ENCODE peak calls at places on chromosomes 7 and 10, in ten cellular contexts. S is left ventricle myocardium inferior, M is GM23248, Y is kidney, R is A549, H is heart right ventricle, L is cardiac muscle cell, O is ovary, Z is GM23338, I is ascending aorta. G is an unnamed sample.

GRCh38 chr7:99472561-99473314 is at the start of gene ZNF789:
- DNase-seq in I (peak; percentile 99), S (peak; percentile 99), M (peak; percentile 99), O (peak; percentile 97), H (peak; percentile 98), L (peak; percentile 97), R (peak; percentile 98), Y (peak; percentile 99), Z (peak; percentile 99), G (peak; percentile 92)

GRCh38 chr7:73704640-73705550 is 14.6 kb downstream of the STX1A start:
- DNase-seq in Y (no peak), H (no peak), I (peak; percentile 78), R (peak; percentile 99), O (no peak), Z (no peak), S (no peak), L (peak; percentile 59), M (no peak), G (no peak)

GRCh38 chr7:34026481-34027225 is 121.3 kb downstream of the BMPER start:
- DNase-seq in S (no peak), Y (no peak), M (no peak), Z (no peak), R (no peak), O (no peak), H (no peak), L (no peak), I (no peak), G (no peak)

GRCh38 chr7:66741706-66742053 is 1.1 kb downstream of the RABGEF1 start:
- DNase-seq in S (no peak), Y (no peak), M (peak; percentile 69), I (no peak), O (peak; percentile 40), L (peak; percentile 37), H (no peak), Z (no peak), R (peak; percentile 18), G (no peak)

GRCh38 chr7:100578246-100579183 is 4.8 kb upstream of the SAP25 start:
- DNase-seq in M (no peak), Z (no peak), R (no peak), L (no peak), Y (peak; percentile 66), S (no peak), H (no peak), O (no peak), I (no peak), G (no peak)

GRCh38 chr7:51029131-51029530 is 246.4 kb upstream of the GRB10 start:
- DNase-seq in M (no peak), L (no peak), O (no peak), S (no peak), Y (no peak), H (peak; percentile 40), Z (no peak), R (no peak), I (peak; percentile 24), G (no peak)

GRCh38 chr10:77680811-77681210 is 43.2 kb upstream of the KCNMA1 start:
- DNase-seq in I (no peak), O (no peak), Z (no peak), S (no peak), M (no peak), R (no peak), H (no peak), Y (no peak), L (no peak), G (no peak)

GRCh38 chr10:69972951-69973350 is 79.7 kb upstream of the MACROH2A2 start:
- DNase-seq in S (no peak), Y (no peak), M (peak; percentile 37), R (no peak), L (no peak), O (no peak), I (no peak), Z (no peak), H (no peak), G (no peak)

GRCh38 chr10:87593702-87594101 is 66.0 kb upstream of the PAPSS2 start:
- DNase-seq in I (no peak), M (peak; percentile 57), Y (no peak), O (no peak), S (no peak), H (no peak), L (peak; percentile 29), R (no peak), Z (no peak), G (no peak)

GRCh38 chr7:29190349-29191045 is 4.1 kb upstream of the CHN2 start:
- DNase-seq in S (no peak), H (no peak), L (no peak), I (no peak), Y (no peak), M (no peak), O (no peak), R (peak; percentile 15), Z (no peak), G (no peak)

GRCh38 chr7:43439631-43440401 is 143.1 kb upstream of the STK17A start:
- DNase-seq in Z (peak; percentile 91), H (no peak), L (peak; percentile 67), R (peak; percentile 67), O (no peak), Y (no peak), M (peak; percentile 69), I (no peak), S (no peak), G (no peak)

GRCh38 chr10:99619090-99619800 is 994 bp downstream of the SLC25A28 start:
- DNase-seq in Y (no peak), I (no peak), O (no peak), S (no peak), Z (peak; percentile 14), R (no peak), L (peak; percentile 16), H (no peak), M (peak; percentile 34), G (no peak)

GRCh38 chr10:99620713-99621453 is 644 bp upstream of the SLC25A28 start:
- DNase-seq in S (peak; percentile 94), M (peak; percentile 98), R (peak; percentile 96), I (peak; percentile 97), O (peak; percentile 96), Y (peak; percentile 98), H (peak; percentile 92), L (peak; percentile 97), Z (peak; percentile 100), G (peak; percentile 72)

GRCh38 chr10:99623919-99624318 is 3.7 kb upstream of the SLC25A28 start:
- DNase-seq in L (no peak), M (no peak), R (no peak), Z (no peak), I (no peak), Y (no peak), O (no peak), S (no peak), H (no peak), G (no peak)

GRCh38 chr10:99619851-99620712 is at the start of gene SLC25A28:
- DNase-seq in Y (peak; percentile 98), S (peak; percentile 93), O (peak; percentile 94), L (peak; percentile 100), Z (peak; percentile 36), R (peak; percentile 100), I (peak; percentile 97), H (peak; percentile 97), M (peak; percentile 100), G (peak; percentile 91)

GRCh38 chr10:99621454-99622246 is 1.4 kb upstream of the SLC25A28 start:
- DNase-seq in O (peak; percentile 50), R (no peak), H (no peak), S (no peak), L (no peak), I (no peak), Y (no peak), M (peak; percentile 87), Z (no peak), G (no peak)
- H3K27ac ChIP-seq in O (peak overlapping the region; percentile 83), R (peak overlapping the region; percentile 95), H (peak overlapping the region; percentile 100), S (peak overlapping the region; percentile 99), L (peak overlapping the region; percentile 96), I (peak overlapping the region; percentile 97), Y (peak overlapping the region; percentile 98), M (peak overlapping the region; percentile 97), Z (peak overlapping the region; percentile 96), G (peak overlapping the region; percentile 97)

DNA sequence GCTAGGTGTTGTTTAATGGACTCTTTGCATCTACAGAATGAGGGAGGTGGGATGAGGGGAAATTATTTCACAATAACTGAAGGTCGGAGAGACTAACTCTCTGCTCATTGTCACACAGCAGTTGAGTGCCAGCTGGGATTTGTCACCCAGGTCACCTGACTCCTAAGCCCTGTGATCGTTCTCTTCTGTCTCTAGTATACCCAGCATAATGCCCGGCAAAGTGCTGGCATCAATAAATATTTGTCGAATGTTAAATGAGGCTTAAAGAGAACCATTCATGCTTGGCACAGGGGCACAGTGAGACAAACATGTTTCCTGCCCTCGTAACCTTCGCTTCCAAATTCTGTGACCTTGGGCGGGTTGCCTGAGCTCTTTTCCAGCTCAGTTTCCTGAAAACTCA is 70.8 kb downstream of the TCF7L2 start:
- DNase-seq in I (no peak), O (no peak), L (no peak), H (no peak), R (no peak), S (no peak), Y (no peak), M (peak; percentile 33), Z (no peak), G (no peak)
- H3K4me1 ChIP-seq in I (peaks cover 13% of the 10 kb centered on the region), O (peaks cover 27% of the 10 kb centered on the region), L (peaks cover 34% of the 10 kb centered on the region), H (peaks cover 69% of the 10 kb centered on the region), R (peaks cover 60% of the 10 kb centered on the region), S (peaks cover 73% of the 10 kb centered on the region), Y (peaks cover 44% of the 10 kb centered on the region), M (peaks cover 13% of the 10 kb centered on the region), Z (peaks cover 76% of the 10 kb centered on the region), G (no peaks in the 10 kb centered on the region)

DNA sequence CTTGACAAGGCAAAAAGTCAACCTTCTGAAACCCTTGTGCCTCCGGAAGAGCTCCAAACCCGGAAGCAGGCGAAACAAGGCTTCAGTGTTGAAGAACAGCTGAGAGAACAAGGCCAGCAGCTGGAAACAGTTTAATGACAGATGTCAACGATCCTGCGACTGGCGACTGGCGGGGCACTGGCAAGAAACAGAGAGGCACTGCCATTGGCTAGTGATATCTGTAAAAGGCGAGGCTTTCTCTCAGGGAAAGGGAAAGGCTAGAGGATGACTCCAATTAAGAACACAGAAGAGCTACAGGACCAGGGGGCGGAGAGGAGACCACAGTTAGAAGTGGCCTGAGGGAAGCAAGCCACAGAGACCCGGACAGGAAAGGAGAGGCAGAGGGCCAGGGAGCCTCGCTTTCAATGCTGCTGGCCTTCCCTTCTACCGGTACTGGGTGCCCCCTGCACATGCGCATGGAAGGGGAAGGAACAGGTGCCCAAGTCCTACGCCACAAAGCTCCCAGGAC is 19.4 kb downstream of the ITGB1 start:
- DNase-seq in M (peak; percentile 44), Y (no peak), S (peak; percentile 27), L (peak; percentile 33), R (peak; percentile 58), Z (peak; percentile 40), I (no peak), O (no peak), H (peak; percentile 44), G (no peak)
- H3K4me3 ChIP-seq in M (peak overlapping the region; percentile 30), Y (peak overlapping the region; percentile 1), S (peak overlapping the region; percentile 51), L (no peak overlapping the region), R (peak overlapping the region; percentile 10), Z (no peak overlapping the region), I (peak overlapping the region; percentile 29), O (no peak overlapping the region), H (peak overlapping the region; percentile 22), G (no peak overlapping the region)

DNA sequence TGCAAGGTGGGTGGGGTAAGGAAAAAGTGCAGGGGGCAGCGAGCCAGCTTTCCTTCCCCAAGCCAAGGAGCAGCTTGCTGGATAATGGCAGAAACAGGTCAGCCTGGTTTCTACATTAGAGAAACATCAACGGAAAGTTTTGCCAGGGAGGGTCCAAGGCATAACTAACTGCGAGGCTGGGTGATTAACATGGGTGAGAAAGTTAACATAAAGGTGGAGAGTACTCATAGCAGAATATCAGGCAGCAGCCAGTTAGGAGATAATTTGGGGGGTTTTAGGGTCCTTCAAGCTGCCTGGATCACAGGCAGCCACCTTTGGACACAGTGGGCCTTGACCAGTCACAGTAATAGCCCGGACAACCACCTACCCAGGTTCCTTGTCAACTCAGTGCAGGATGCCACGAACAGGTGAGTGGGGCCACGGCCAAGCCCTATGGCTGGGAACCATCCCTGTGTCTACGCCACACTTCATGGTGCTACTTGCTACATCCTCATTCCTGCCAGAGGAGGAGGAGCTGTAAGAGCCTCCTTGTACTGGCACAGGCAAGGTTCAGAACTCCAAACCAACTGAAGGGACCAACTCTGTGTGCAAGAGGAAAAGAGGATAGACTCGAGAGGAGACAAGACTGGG is 20.1 kb downstream of the ITPRIP start:
- DNase-seq in Z (no peak), H (no peak), Y (peak; percentile 33), S (no peak), R (no peak), M (no peak), O (peak; percentile 11), I (no peak), L (no peak), G (no peak)
- H3K27ac ChIP-seq in Z (no peak overlapping the region), H (peak overlapping the region; percentile 93), Y (no peak overlapping the region), S (peak overlapping the region; percentile 99), R (peak overlapping the region; percentile 17), M (peak overlapping the region; percentile 70), O (peak overlapping the region; percentile 42), I (peak overlapping the region; percentile 11), L (no peak overlapping the region), G (no peak overlapping the region)